ENCODE peak calls at places on chromosomes 13 and 19, in nine cellular contexts. One of them, this sample, is unnamed. For H3K9me3 and H3K36me3, the result is how much of the 10 kb centered on the place peaks cover.

GRCh38 chr13:97274782-97275252 is 52.7 kb downstream of the MBNL2 start:
- DNase-seq in right atrium auricular region: no peak
- DNase-seq in heart left ventricle: no peak
- DNase-seq in IMR-90: peak
- DNase-seq in psoas muscle: no peak
- DNase-seq in adrenal gland: no peak
- DNase-seq in pancreas: no peak
- DNase-seq in thoracic aorta: no peak
- DNase-seq in small intestine: peak
- DNase-seq in this sample: no peak

GRCh38 chr19:57841364-57841763 is 8.3 kb upstream of the ZNF587 start:
- DNase-seq in right atrium auricular region: no peak
- DNase-seq in heart left ventricle: no peak
- DNase-seq in IMR-90: no peak
- DNase-seq in psoas muscle: no peak
- DNase-seq in adrenal gland: no peak
- DNase-seq in pancreas: no peak
- DNase-seq in thoracic aorta: no peak
- DNase-seq in small intestine: no peak
- DNase-seq in this sample: no peak

GRCh38 chr13:41428155-41428554 is 29.2 kb upstream of the RGCC start:
- DNase-seq in right atrium auricular region: no peak
- DNase-seq in heart left ventricle: no peak
- DNase-seq in IMR-90: no peak
- DNase-seq in psoas muscle: no peak
- DNase-seq in adrenal gland: no peak
- DNase-seq in pancreas: no peak
- DNase-seq in thoracic aorta: no peak
- DNase-seq in small intestine: no peak
- DNase-seq in this sample: no peak

GRCh38 chr13:66914155-66914554 is 316.0 kb downstream of the PCDH9 start:
- DNase-seq in right atrium auricular region: no peak
- DNase-seq in heart left ventricle: no peak
- DNase-seq in IMR-90: peak
- DNase-seq in psoas muscle: no peak
- DNase-seq in adrenal gland: no peak
- DNase-seq in pancreas: no peak
- DNase-seq in thoracic aorta: no peak
- DNase-seq in small intestine: no peak
- DNase-seq in this sample: no peak

GRCh38 chr19:1074512-1075283 is 7.7 kb downstream of the ARHGAP45 start:
- DNase-seq in right atrium auricular region: peak
- DNase-seq in heart left ventricle: peak
- DNase-seq in IMR-90: no peak
- DNase-seq in psoas muscle: peak
- DNase-seq in adrenal gland: peak
- DNase-seq in pancreas: peak
- DNase-seq in thoracic aorta: no peak
- DNase-seq in small intestine: peak
- DNase-seq in this sample: peak

GRCh38 chr19:1618157-1619093 is 13.2 kb upstream of the UQCR11 start:
- DNase-seq in right atrium auricular region: no peak
- DNase-seq in heart left ventricle: no peak
- DNase-seq in IMR-90: no peak
- DNase-seq in psoas muscle: no peak
- DNase-seq in adrenal gland: peak
- DNase-seq in pancreas: peak
- DNase-seq in thoracic aorta: no peak
- DNase-seq in small intestine: peak
- DNase-seq in this sample: no peak

GRCh38 chr19:54302252-54302651 is 10.7 kb downstream of the LILRA5 start:
- DNase-seq in right atrium auricular region: peak
- DNase-seq in heart left ventricle: peak
- DNase-seq in IMR-90: no peak
- DNase-seq in psoas muscle: no peak
- DNase-seq in adrenal gland: no peak
- DNase-seq in pancreas: no peak
- DNase-seq in thoracic aorta: no peak
- DNase-seq in small intestine: no peak
- DNase-seq in this sample: no peak

GRCh38 chr13:25330541-25330940 is 29.1 kb downstream of the NUP58 start:
- DNase-seq in right atrium auricular region: no peak
- DNase-seq in heart left ventricle: no peak
- DNase-seq in IMR-90: peak
- DNase-seq in psoas muscle: no peak
- DNase-seq in adrenal gland: no peak
- DNase-seq in pancreas: no peak
- DNase-seq in thoracic aorta: no peak
- DNase-seq in small intestine: no peak
- DNase-seq in this sample: no peak

GRCh38 chr13:114272977-114273376 is 8.4 kb upstream of the UPF3A start:
- DNase-seq in right atrium auricular region: peak
- DNase-seq in heart left ventricle: no peak
- DNase-seq in IMR-90: no peak
- DNase-seq in psoas muscle: no peak
- DNase-seq in adrenal gland: no peak
- DNase-seq in pancreas: no peak
- DNase-seq in thoracic aorta: no peak
- DNase-seq in small intestine: no peak
- DNase-seq in this sample: no peak

GRCh38 chr13:91778123-91778522 is 379.7 kb downstream of the GPC5 start:
- DNase-seq in right atrium auricular region: no peak
- DNase-seq in heart left ventricle: no peak
- DNase-seq in IMR-90: no peak
- DNase-seq in psoas muscle: no peak
- DNase-seq in adrenal gland: no peak
- DNase-seq in pancreas: no peak
- DNase-seq in thoracic aorta: no peak
- DNase-seq in small intestine: no peak
- DNase-seq in this sample: no peak

GRCh38 chr13:99465454-99465853 is 35.8 kb upstream of the TM9SF2 start:
- DNase-seq in right atrium auricular region: no peak
- DNase-seq in heart left ventricle: no peak
- DNase-seq in IMR-90: no peak
- DNase-seq in psoas muscle: no peak
- DNase-seq in adrenal gland: no peak
- DNase-seq in pancreas: no peak
- DNase-seq in thoracic aorta: no peak
- DNase-seq in small intestine: no peak
- DNase-seq in this sample: peak

GRCh38 chr13:108895220-108895704 is 265.9 kb downstream of the MYO16 start:
- DNase-seq in right atrium auricular region: no peak
- DNase-seq in heart left ventricle: no peak
- DNase-seq in IMR-90: peak
- DNase-seq in psoas muscle: no peak
- DNase-seq in adrenal gland: no peak
- DNase-seq in pancreas: no peak
- DNase-seq in thoracic aorta: no peak
- DNase-seq in small intestine: peak
- DNase-seq in this sample: no peak

GRCh38 chr13:51222510-51223283 is 499 bp downstream of the FAM124A start:
- DNase-seq in right atrium auricular region: no peak
- DNase-seq in heart left ventricle: no peak
- DNase-seq in IMR-90: no peak
- DNase-seq in psoas muscle: no peak
- DNase-seq in adrenal gland: no peak
- DNase-seq in pancreas: no peak
- DNase-seq in thoracic aorta: no peak
- DNase-seq in small intestine: peak
- DNase-seq in this sample: no peak

GRCh38 chr19:13096968-13097330 is 5.7 kb downstream of the LYL1 start:
- DNase-seq in right atrium auricular region: no peak
- DNase-seq in heart left ventricle: no peak
- DNase-seq in IMR-90: no peak
- DNase-seq in psoas muscle: no peak
- DNase-seq in adrenal gland: no peak
- DNase-seq in pancreas: no peak
- DNase-seq in thoracic aorta: no peak
- DNase-seq in small intestine: no peak
- DNase-seq in this sample: no peak

DNA sequence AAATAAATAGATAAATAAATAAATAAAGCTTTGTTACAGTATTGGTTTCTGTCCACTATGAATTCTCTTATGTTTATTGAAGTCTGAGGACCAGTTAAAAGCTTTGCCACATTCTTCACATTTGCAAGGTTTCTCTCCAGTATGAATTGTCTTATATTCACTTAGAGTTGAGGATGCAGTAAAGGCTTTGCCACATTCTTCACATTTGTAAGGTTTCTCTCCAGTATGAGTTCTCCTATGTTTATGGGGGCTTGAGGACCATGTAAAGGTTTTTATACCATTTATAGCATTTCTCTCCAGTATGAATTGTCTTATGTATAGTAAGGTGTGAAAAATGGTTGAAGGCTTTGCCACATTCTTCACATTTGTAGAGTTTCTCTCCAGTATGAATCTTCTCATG is 168.3 kb downstream of the ZNF737 start:
- DNase-seq in right atrium auricular region: no peak
- DNase-seq in heart left ventricle: no peak
- DNase-seq in IMR-90: no peak
- DNase-seq in psoas muscle: no peak
- DNase-seq in adrenal gland: no peak
- DNase-seq in pancreas: no peak
- DNase-seq in thoracic aorta: no peak
- DNase-seq in small intestine: no peak
- DNase-seq in this sample: no peak
- H3K9me3 ChIP-seq in right atrium auricular region: half or more
- H3K9me3 ChIP-seq in heart left ventricle: under half
- H3K9me3 ChIP-seq in IMR-90: under half
- H3K9me3 ChIP-seq in psoas muscle: half or more
- H3K9me3 ChIP-seq in adrenal gland: under half
- H3K9me3 ChIP-seq in pancreas: under half
- H3K9me3 ChIP-seq in thoracic aorta: half or more
- H3K9me3 ChIP-seq in small intestine: under half
- H3K9me3 ChIP-seq in this sample: under half

GRCh38 chr13:110183925-110184324 is 123.0 kb downstream of the COL4A1 start:
- DNase-seq in right atrium auricular region: no peak
- DNase-seq in heart left ventricle: no peak
- DNase-seq in IMR-90: peak
- DNase-seq in psoas muscle: no peak
- DNase-seq in adrenal gland: no peak
- DNase-seq in pancreas: no peak
- DNase-seq in thoracic aorta: no peak
- DNase-seq in small intestine: no peak
- DNase-seq in this sample: no peak

GRCh38 chr13:110182461-110182860 is 124.5 kb downstream of the COL4A1 start:
- DNase-seq in right atrium auricular region: no peak
- DNase-seq in heart left ventricle: no peak
- DNase-seq in IMR-90: no peak
- DNase-seq in psoas muscle: no peak
- DNase-seq in adrenal gland: no peak
- DNase-seq in pancreas: no peak
- DNase-seq in thoracic aorta: no peak
- DNase-seq in small intestine: no peak
- DNase-seq in this sample: no peak

GRCh38 chr13:110187501-110188161 is 119.3 kb downstream of the COL4A1 start:
- DNase-seq in right atrium auricular region: no peak
- DNase-seq in heart left ventricle: peak
- DNase-seq in IMR-90: peak
- DNase-seq in psoas muscle: no peak
- DNase-seq in adrenal gland: peak
- DNase-seq in pancreas: peak
- DNase-seq in thoracic aorta: no peak
- DNase-seq in small intestine: no peak
- DNase-seq in this sample: no peak

GRCh38 chr13:110185696-110186095 is 121.3 kb downstream of the COL4A1 start:
- DNase-seq in right atrium auricular region: no peak
- DNase-seq in heart left ventricle: no peak
- DNase-seq in IMR-90: peak
- DNase-seq in psoas muscle: no peak
- DNase-seq in adrenal gland: no peak
- DNase-seq in pancreas: no peak
- DNase-seq in thoracic aorta: no peak
- DNase-seq in small intestine: no peak
- DNase-seq in this sample: no peak

GRCh38 chr13:110186221-110186838 is 120.6 kb downstream of the COL4A1 start:
- DNase-seq in right atrium auricular region: no peak
- DNase-seq in heart left ventricle: no peak
- DNase-seq in IMR-90: no peak
- DNase-seq in psoas muscle: no peak
- DNase-seq in adrenal gland: no peak
- DNase-seq in pancreas: peak
- DNase-seq in thoracic aorta: no peak
- DNase-seq in small intestine: no peak
- DNase-seq in this sample: no peak
- H3K36me3 ChIP-seq in right atrium auricular region: half or more
- H3K36me3 ChIP-seq in heart left ventricle: half or more
- H3K36me3 ChIP-seq in IMR-90: half or more
- H3K36me3 ChIP-seq in psoas muscle: under half
- H3K36me3 ChIP-seq in adrenal gland: under half
- H3K36me3 ChIP-seq in pancreas: under half
- H3K36me3 ChIP-seq in thoracic aorta: half or more
- H3K36me3 ChIP-seq in small intestine: under half
- H3K36me3 ChIP-seq in this sample: half or more

GRCh38 chr19:36508325-36508724 is 19.0 kb upstream of the ZNF566 start:
- DNase-seq in right atrium auricular region: no peak
- DNase-seq in heart left ventricle: no peak
- DNase-seq in IMR-90: no peak
- DNase-seq in psoas muscle: no peak
- DNase-seq in adrenal gland: no peak
- DNase-seq in pancreas: no peak
- DNase-seq in thoracic aorta: no peak
- DNase-seq in small intestine: no peak
- DNase-seq in this sample: no peak

GRCh38 chr19:36514012-36514612 is 14.0 kb downstream of the ZNF260 start:
- DNase-seq in right atrium auricular region: no peak
- DNase-seq in heart left ventricle: no peak
- DNase-seq in IMR-90: no peak
- DNase-seq in psoas muscle: no peak
- DNase-seq in adrenal gland: no peak
- DNase-seq in pancreas: no peak
- DNase-seq in thoracic aorta: no peak
- DNase-seq in small intestine: no peak
- DNase-seq in this sample: no peak
- H3K9me3 ChIP-seq in right atrium auricular region: half or more
- H3K9me3 ChIP-seq in heart left ventricle: under half
- H3K9me3 ChIP-seq in IMR-90: half or more
- H3K9me3 ChIP-seq in psoas muscle: half or more
- H3K9me3 ChIP-seq in adrenal gland: under half
- H3K9me3 ChIP-seq in pancreas: under half
- H3K9me3 ChIP-seq in thoracic aorta: half or more
- H3K9me3 ChIP-seq in small intestine: under half
- H3K9me3 ChIP-seq in this sample: under half

GRCh38 chr19:46326608-46327007 is 20.3 kb upstream of the PPP5C start:
- DNase-seq in right atrium auricular region: no peak
- DNase-seq in heart left ventricle: no peak
- DNase-seq in IMR-90: no peak
- DNase-seq in psoas muscle: no peak
- DNase-seq in adrenal gland: no peak
- DNase-seq in pancreas: no peak
- DNase-seq in thoracic aorta: no peak
- DNase-seq in small intestine: no peak
- DNase-seq in this sample: no peak

GRCh38 chr19:46328079-46328478 is 18.8 kb upstream of the PPP5C start:
- DNase-seq in right atrium auricular region: no peak
- DNase-seq in heart left ventricle: no peak
- DNase-seq in IMR-90: no peak
- DNase-seq in psoas muscle: no peak
- DNase-seq in adrenal gland: no peak
- DNase-seq in pancreas: no peak
- DNase-seq in thoracic aorta: no peak
- DNase-seq in small intestine: no peak
- DNase-seq in this sample: no peak

GRCh38 chr19:46330319-46330918 is 16.5 kb upstream of the PPP5C start:
- DNase-seq in right atrium auricular region: no peak
- DNase-seq in heart left ventricle: no peak
- DNase-seq in IMR-90: no peak
- DNase-seq in psoas muscle: no peak
- DNase-seq in adrenal gland: no peak
- DNase-seq in pancreas: no peak
- DNase-seq in thoracic aorta: no peak
- DNase-seq in small intestine: no peak
- DNase-seq in this sample: no peak
- H3K36me3 ChIP-seq in right atrium auricular region: half or more
- H3K36me3 ChIP-seq in heart left ventricle: half or more
- H3K36me3 ChIP-seq in IMR-90: under half
- H3K36me3 ChIP-seq in psoas muscle: under half
- H3K36me3 ChIP-seq in adrenal gland: under half
- H3K36me3 ChIP-seq in pancreas: under half
- H3K36me3 ChIP-seq in thoracic aorta: half or more
- H3K36me3 ChIP-seq in small intestine: under half
- H3K36me3 ChIP-seq in this sample: half or more